ENCODE peak calls at places on chromosome 10, in eight cellular contexts. U is DMS79; F is kidney epithelial cell; T is SK-N-MC; B is stimulated activated CD4-positive, alpha-beta T cell treated with anti-CD3 and anti-CD28 coated beads, Interleukin-15, amount 100 ng/mL, for 24 hours; Z is fibroblast of mammary gland; V is dorsolateral prefrontal cortex; S is hypothalamus. W is an unnamed sample.

GRCh38 chr10:80373566-80373965 is 17.0 kb downstream of the DYDC2 start:
- DNase-seq in B (no peak), F (no peak), U (no peak), Z (no peak), T (no peak), S (no peak), V (no peak), W (no peak)

GRCh38 chr10:62632071-62632809 is 172.3 kb upstream of the ADO start:
- DNase-seq in T (no peak), S (no peak), B (peak), V (no peak), Z (no peak), F (no peak), U (no peak), W (no peak)

GRCh38 chr10:132345345-132345744 is 13.4 kb downstream of the LRRC27 start:
- DNase-seq in U (no peak), V (no peak), F (no peak), S (no peak), Z (no peak), T (no peak), B (no peak), W (no peak)

GRCh38 chr10:127922675-127923366 is 15.9 kb downstream of the PTPRE start:
- DNase-seq in F (peak), B (no peak), Z (peak), U (no peak), V (peak), S (peak), T (no peak), W (no peak)

GRCh38 chr10:30557884-30558283 is 71.7 kb downstream of the LYZL2 start:
- DNase-seq in Z (peak), S (no peak), F (peak), V (no peak), T (no peak), U (no peak), B (no peak), W (no peak)

GRCh38 chr10:79241990-79242619 is 105.2 kb upstream of the PPIF start:
- DNase-seq in F (no peak), V (no peak), S (no peak), T (no peak), B (peak), U (no peak), Z (peak), W (no peak)

GRCh38 chr10:28984431-28984830 is 304.4 kb upstream of the LYZL1 start:
- DNase-seq in U (no peak), T (no peak), Z (peak), V (peak), B (peak), S (peak), F (peak), W (no peak)

GRCh38 chr10:101464082-101464481 is 110.1 kb downstream of the BTRC start:
- DNase-seq in U (no peak), Z (no peak), F (no peak), T (no peak), V (no peak), B (no peak), S (no peak), W (no peak)

GRCh38 chr10:30742471-30742870 is 112.9 kb upstream of the LYZL2 start:
- DNase-seq in S (no peak), B (no peak), Z (no peak), U (no peak), T (no peak), F (no peak), V (no peak), W (no peak)

GRCh38 chr10:103431902-103432301 is 20.3 kb downstream of the CALHM2 start:
- DNase-seq in B (no peak), U (no peak), S (no peak), T (no peak), Z (no peak), V (no peak), F (no peak), W (no peak)

GRCh38 chr10:62735464-62736188 is 68.9 kb upstream of the ADO start:
- DNase-seq in V (no peak), U (no peak), T (no peak), B (peak), S (no peak), Z (peak), F (no peak), W (no peak)

GRCh38 chr10:133418289-133418993 is 6.0 kb downstream of the SPRN start:
- DNase-seq in B (no peak), F (no peak), T (no peak), V (no peak), U (no peak), S (no peak), Z (no peak), W (no peak)

W was measured in anterior cingulate cortex.